ENCODE peak calls at places on chromosomes 12 and 14, in nine cellular contexts. V is activated T-cell treated with anti-CD3 and anti-CD28 coated beads, Interleukin-2, amount 50 U/mL, for 24 hours; C is HT1080; Q is EL; A is globus pallidus; R is activated CD4-positive, alpha-beta T cell treated with anti-CD3 and anti-CD28 coated beads, Interleukin-2, amount 10 ng/mL, durations not matched to agents 24 days and 14 days; Y is stimulated activated CD8-positive, alpha-beta memory T cell treated with anti-CD3 and anti-CD28 coated beads, Interleukin-4, amount 100 ng/mL, for 1 hour; G is frontal cortex; O is ELF-1. Z is an unnamed sample.

GRCh38 chr14:87432698-87433097 is 560.3 kb downstream of the GALC start:
- DNase-seq in R (no peak), G (no peak), Y (no peak), V (no peak), C (no peak), A (no peak), O (no peak), Q (no peak), Z (no peak)

GRCh38 chr12:131134523-131135310 is 181.0 kb downstream of the ADGRD1 start:
- DNase-seq in Q (no peak), C (no peak), G (no peak), A (no peak), V (no peak), O (no peak), R (no peak), Y (no peak), Z (no peak)

GRCh38 chr12:3132636-3133409 is 55.6 kb downstream of the TSPAN9 start:
- DNase-seq in Q (peak), A (no peak), R (no peak), V (no peak), G (no peak), Y (no peak), O (peak), C (no peak), Z (no peak)

GRCh38 chr14:104460920-104461651 is 118.5 kb upstream of the C14orf180 start:
- DNase-seq in Y (no peak), G (no peak), C (no peak), Q (no peak), A (no peak), V (no peak), O (peak), R (no peak), Z (no peak)

GRCh38 chr14:67269338-67270060 is 28.3 kb downstream of the PALS1 start:
- DNase-seq in O (no peak), A (no peak), G (no peak), Y (no peak), Q (peak), C (no peak), V (no peak), R (no peak), Z (no peak)

GRCh38 chr14:20469890-20470858 is 968 bp downstream of the PNP start:
- DNase-seq in O (peak), G (no peak), R (peak), C (peak), Y (peak), A (peak), V (peak), Q (peak), Z (no peak)

GRCh38 chr14:99041820-99042174 is 230.2 kb downstream of the BCL11B start:
- DNase-seq in Q (no peak), A (no peak), C (no peak), O (no peak), V (peak), R (no peak), Y (no peak), G (no peak), Z (no peak)

GRCh38 chr12:81347404-81347803 is 269.5 kb downstream of the ACSS3 start:
- DNase-seq in A (no peak), R (no peak), V (no peak), Q (no peak), G (no peak), Y (no peak), C (no peak), O (no peak), Z (no peak)

GRCh38 chr14:39184628-39185255 is 9.7 kb downstream of the PNN start:
- DNase-seq in C (no peak), Q (no peak), G (no peak), R (no peak), A (no peak), O (no peak), V (no peak), Y (no peak), Z (no peak)

GRCh38 chr12:125434936-125435443 is 369.8 kb downstream of the AACS start:
- DNase-seq in A (no peak), G (no peak), O (no peak), V (no peak), Q (no peak), R (no peak), C (no peak), Y (no peak), Z (no peak)

GRCh38 chr12:131985145-131985875 is 35.6 kb downstream of the EP400 start:
- DNase-seq in G (no peak), A (peak), Q (no peak), C (no peak), O (no peak), V (no peak), Y (no peak), R (no peak), Z (no peak)

GRCh38 chr12:54654926-54655325 is 6.8 kb upstream of the DCD start:
- DNase-seq in G (no peak), C (no peak), Q (no peak), A (peak), R (no peak), Y (no peak), O (peak), V (no peak), Z (no peak)

GRCh38 chr12:102634216-102634615 is 153.9 kb upstream of the IGF1 start:
- DNase-seq in C (peak), Q (peak), V (no peak), R (no peak), G (no peak), O (no peak), A (no peak), Y (no peak), Z (no peak)

GRCh38 chr14:69901113-69901951 is 22.1 kb downstream of the SMOC1 start:
- DNase-seq in G (no peak), O (no peak), Q (no peak), Y (no peak), C (peak), V (no peak), R (no peak), A (no peak), Z (no peak)

GRCh38 chr12:47819902-47820630 is at the start of gene HDAC7:
- DNase-seq in A (peak), R (peak), O (peak), C (peak), Q (peak), Y (peak), G (peak), V (peak), Z (no peak)

GRCh38 chr12:6961695-6962284 is 8.7 kb downstream of the PHB2 start:
- DNase-seq in G (peak), V (peak), C (peak), O (peak), Q (peak), A (no peak), R (no peak), Y (no peak), Z (peak)

GRCh38 chr14:103802353-103802752 is 45.0 kb downstream of the PPP1R13B start:
- DNase-seq in A (no peak), V (no peak), Q (no peak), R (no peak), O (no peak), C (no peak), Y (no peak), G (no peak), Z (no peak)

GRCh38 chr12:63916561-63917476 is 72.3 kb downstream of the SRGAP1 start:
- DNase-seq in R (no peak), V (no peak), C (peak), G (no peak), Y (no peak), Q (peak), O (no peak), A (no peak), Z (no peak)

GRCh38 chr12:119666226-119666808 is 1.6 kb upstream of the PRKAB1 start:
- DNase-seq in C (no peak), R (no peak), Q (no peak), V (no peak), Y (no peak), G (no peak), O (no peak), A (no peak), Z (no peak)

GRCh38 chr14:38122241-38122640 is 85.5 kb upstream of the SSTR1 start:
- DNase-seq in G (no peak), Q (peak), A (no peak), C (peak), Y (no peak), R (no peak), O (no peak), V (no peak), Z (no peak)

GRCh38 chr12:108633081-108633533 is 587 bp downstream of the SELPLG start:
- DNase-seq in G (no peak), C (no peak), V (peak), Q (no peak), Y (no peak), R (no peak), A (no peak), O (no peak), Z (no peak)

GRCh38 chr12:57630891-57631433 is 2.0 kb downstream of the B4GALNT1 start:
- DNase-seq in Q (no peak), R (peak), C (no peak), G (no peak), V (no peak), O (no peak), A (no peak), Y (no peak), Z (no peak)

GRCh38 chr14:81589381-81590065 is 55.9 kb upstream of the SEL1L start:
- DNase-seq in O (no peak), R (no peak), G (no peak), A (no peak), Y (no peak), C (no peak), Q (no peak), V (no peak), Z (no peak)

GRCh38 chr14:106417224-106418049 is 891.1 kb downstream of the TMEM121 start:
- DNase-seq in A (no peak), V (peak), O (peak), R (peak), Y (peak), G (no peak), Q (peak), C (peak), Z (no peak)

GRCh38 chr14:75252254-75252837 is 26.3 kb upstream of the FOS start:
- DNase-seq in V (no peak), Y (no peak), Q (no peak), A (no peak), G (no peak), C (no peak), O (no peak), R (no peak), Z (no peak)

GRCh38 chr12:14264316-14264715 is 101.2 kb upstream of the ATF7IP start:
- DNase-seq in R (no peak), Q (peak), C (peak), A (no peak), G (no peak), O (peak), V (no peak), Y (no peak), Z (no peak)

GRCh38 chr12:64584173-64584555 is 26.1 kb upstream of the RASSF3 start:
- DNase-seq in G (no peak), C (no peak), Y (no peak), Q (no peak), A (no peak), R (no peak), V (no peak), O (peak), Z (no peak)

GRCh38 chr12:76685246-76685678 is 78.7 kb upstream of the ZDHHC17 start:
- DNase-seq in C (no peak), O (peak), G (no peak), Y (no peak), Q (peak), R (no peak), A (peak), V (no peak), Z (no peak)

GRCh38 chr14:100488057-100488456 is 99.2 kb downstream of the BEGAIN start:
- DNase-seq in A (no peak), O (no peak), C (no peak), Q (no peak), R (peak), Y (no peak), V (no peak), G (no peak), Z (no peak)

GRCh38 chr14:36981832-36982528 is 190.4 kb downstream of the SLC25A21 start:
- DNase-seq in C (peak), G (no peak), A (no peak), Q (peak), O (no peak), Y (no peak), V (no peak), R (no peak), Z (no peak)

GRCh38 chr12:64894827-64895475 is 70.5 kb downstream of the TBC1D30 start:
- DNase-seq in Q (peak), G (no peak), O (no peak), C (peak), Y (no peak), A (no peak), V (no peak), R (no peak), Z (no peak)

GRCh38 chr14:77314043-77314442 is 6.6 kb downstream of the POMT2 start:
- DNase-seq in O (peak), G (no peak), Q (peak), Y (no peak), A (peak), R (no peak), C (peak), V (no peak), Z (no peak)

GRCh38 chr12:114767906-114768697 is 84.1 kb upstream of the TBX3 start:
- DNase-seq in O (no peak), Q (no peak), R (no peak), G (no peak), C (peak), Y (no peak), V (no peak), A (no peak), Z (no peak)